ENCODE peak calls at places on chromosomes 3 and 15, in five cellular contexts. M is H7, H is psoas muscle, B is endodermal cell, C is lung. E is an unnamed sample.

GRCh38 chr15:29636140-29636539 is 186.1 kb downstream of the TJP1 start:
- DNase-seq in B (no peak), C (peak), H (no peak), M (no peak), E (no peak)

GRCh38 chr3:38578081-38578475 is 71.4 kb downstream of the SCN5A start:
- DNase-seq in M (no peak), B (peak), C (no peak), H (no peak), E (no peak)

GRCh38 chr3:192408007-192408655 is 319.2 kb downstream of the FGF12 start:
- DNase-seq in H (peak), B (peak), M (peak), C (no peak), E (no peak)

GRCh38 chr15:41544650-41545015 is 576 bp upstream of the RPAP1 start:
- DNase-seq in C (peak), B (no peak), H (peak), M (no peak), E (no peak)

GRCh38 chr15:56877591-56877990 is 40.9 kb upstream of the TCF12 start:
- DNase-seq in B (no peak), H (no peak), M (no peak), C (no peak), E (no peak)

GRCh38 chr15:52247032-52247431 is 48.6 kb downstream of the MYO5C start:
- DNase-seq in C (no peak), B (no peak), M (no peak), H (no peak), E (peak)

GRCh38 chr15:53549697-53550315 is 209.7 kb downstream of the WDR72 start:
- DNase-seq in M (no peak), C (no peak), H (no peak), B (no peak), E (no peak)

GRCh38 chr3:58497074-58497473 is 5.2 kb downstream of the KCTD6 start:
- DNase-seq in H (no peak), B (peak), C (no peak), M (peak), E (peak)

GRCh38 chr15:61660579-61660978 is 399.7 kb downstream of the VPS13C start:
- DNase-seq in H (no peak), C (no peak), B (no peak), M (no peak), E (peak)

GRCh38 chr3:24454862-24455261 is 39.8 kb downstream of the THRB start:
- DNase-seq in B (no peak), H (no peak), M (no peak), C (no peak), E (no peak)

GRCh38 chr15:57892181-57892580 is 173.3 kb downstream of the ALDH1A2 start:
- DNase-seq in B (no peak), M (no peak), H (no peak), C (no peak), E (no peak)

GRCh38 chr3:189685854-189686253 is 54.7 kb downstream of the TP63 start:
- DNase-seq in M (no peak), H (no peak), B (no peak), C (no peak), E (peak)

GRCh38 chr3:18423401-18424212 is 1.5 kb downstream of the SATB1 start:
- DNase-seq in M (peak), B (peak), H (peak), C (no peak), E (no peak)

GRCh38 chr15:89136818-89137772 is 48.8 kb downstream of the ABHD2 start:
- DNase-seq in C (no peak), H (no peak), M (no peak), B (no peak), E (no peak)

GRCh38 chr3:188834349-188834748 is 337.4 kb upstream of the TPRG1 start:
- DNase-seq in M (no peak), H (no peak), C (no peak), B (no peak), E (no peak)

GRCh38 chr15:42854576-42854975 is 66.0 kb downstream of the TTBK2 start:
- DNase-seq in B (no peak), H (no peak), C (no peak), M (no peak), E (no peak)

GRCh38 chr15:56371495-56372147 is 6.4 kb downstream of the TEX9 start:
- DNase-seq in M (no peak), H (no peak), C (no peak), B (no peak), E (no peak)

GRCh38 chr3:12986986-12987385 is 86.2 kb downstream of the IQSEC1 start:
- DNase-seq in M (no peak), B (peak), H (no peak), C (no peak), E (no peak)

GRCh38 chr15:75641176-75641498 is 1.1 kb upstream of the IMP3 start:
- DNase-seq in B (no peak), M (no peak), H (no peak), C (no peak), E (no peak)

GRCh38 chr3:172289583-172289982 is 158.7 kb downstream of the GHSR start:
- DNase-seq in C (no peak), H (no peak), M (peak), B (peak), E (no peak)

GRCh38 chr3:54631507-54632280 is 296.2 kb downstream of the LRTM1 start:
- DNase-seq in B (no peak), C (no peak), H (no peak), M (no peak), E (no peak)

GRCh38 chr3:54632281-54632665 is 295.6 kb downstream of the LRTM1 start:
- DNase-seq in B (no peak), C (no peak), H (no peak), M (no peak), E (no peak)

GRCh38 chr3:54632834-54633233 is 295.0 kb downstream of the LRTM1 start:
- DNase-seq in B (no peak), M (no peak), H (no peak), C (no peak), E (no peak)

GRCh38 chr3:54634122-54634469 is 293.8 kb downstream of the LRTM1 start:
- DNase-seq in M (no peak), C (no peak), H (no peak), B (no peak), E (no peak)

GRCh38 chr3:54633444-54634121 is 294.3 kb downstream of the LRTM1 start:
- DNase-seq in H (no peak), B (no peak), C (no peak), M (no peak), E (no peak)
- H3K4me3 ChIP-seq in H (no peak), B (no peak), C (no peak), M (no peak), E (no peak)

GRCh38 chr15:81297580-81298575 is 26.1 kb downstream of the STARD5 start:
- DNase-seq in H (no peak), C (no peak), M (no peak), B (no peak), E (no peak)
- H3K4me3 ChIP-seq in H (peak), C (no peak), M (no peak), B (no peak), E (no peak)

GRCh38 chr3:115099115-115099884 is 47.8 kb downstream of the ZBTB20 start:
- DNase-seq in M (no peak), C (no peak), B (no peak), H (no peak), E (no peak)
- H3K4me3 ChIP-seq in M (no peak), C (no peak), B (no peak), H (peak), E (peak)

GRCh38 chr15:34984884-34985630 is 3.0 kb downstream of the ZNF770 start:
- DNase-seq in B (no peak), C (peak), H (peak), M (no peak), E (no peak)
- H3K4me3 ChIP-seq in B (peak), C (no peak), H (peak), M (no peak), E (no peak)

GRCh38 chr3:197597335-197597734 is 41.6 kb upstream of the BDH1 start:
- DNase-seq in C (no peak), H (no peak), B (no peak), M (no peak), E (no peak)

GRCh38 chr3:197598404-197598980 is 42.7 kb upstream of the BDH1 start:
- DNase-seq in M (no peak), H (no peak), C (no peak), B (no peak), E (no peak)

GRCh38 chr3:197600796-197601565 is 45.2 kb upstream of the BDH1 start:
- DNase-seq in B (no peak), C (no peak), H (no peak), M (no peak), E (no peak)

GRCh38 chr3:197595470-197596185 is 39.9 kb upstream of the BDH1 start:
- DNase-seq in B (no peak), M (no peak), C (no peak), H (no peak), E (no peak)

DNA sequence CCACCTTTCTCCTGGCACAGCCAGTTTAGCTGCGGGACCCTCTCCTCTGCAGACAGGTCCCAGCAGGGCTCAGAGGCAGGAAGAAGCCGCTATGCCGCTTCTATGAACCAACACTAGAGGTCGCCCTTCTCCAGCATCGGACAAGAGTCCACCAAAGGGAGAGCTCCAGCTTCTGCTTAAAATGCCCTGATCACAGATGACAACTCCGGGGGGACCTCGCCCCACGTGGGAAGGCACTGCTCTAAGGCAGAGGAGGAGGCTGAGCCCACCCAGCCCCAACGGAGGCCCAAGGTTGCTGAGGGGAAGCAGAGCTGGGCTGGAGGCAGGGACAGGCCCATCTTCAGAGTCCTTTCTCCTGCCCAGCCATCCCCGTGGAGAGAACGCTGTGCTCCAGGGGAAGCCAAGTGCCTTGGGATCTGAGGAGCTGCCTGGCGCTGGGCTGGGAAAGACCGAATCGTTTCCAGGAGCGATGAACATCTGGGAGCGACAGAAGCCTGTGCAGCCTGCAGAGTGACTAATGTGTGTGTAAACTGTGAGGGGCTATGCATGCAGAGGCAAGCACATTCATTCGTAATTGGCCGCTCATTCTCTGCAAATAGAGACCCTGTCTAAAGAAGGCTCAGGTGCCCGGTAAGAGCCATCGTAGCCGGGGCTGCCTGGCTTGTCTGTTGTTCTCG is 43.5 kb upstream of the BDH1 start:
- DNase-seq in H (peak), M (peak), C (peak), B (peak), E (peak)
- H3K4me3 ChIP-seq in H (no peak), M (peak), C (no peak), B (no peak), E (peak)

GRCh38 chr3:134625885-134626741 is 24.7 kb downstream of the KY start:
- DNase-seq in H (no peak), B (peak), M (no peak), C (no peak), E (no peak)
- H3K4me3 ChIP-seq in H (no peak), B (no peak), M (no peak), C (no peak), E (no peak)

GRCh38 chr3:149134560-149134959 is 5.1 kb downstream of the HPS3 start:
- DNase-seq in H (no peak), C (no peak), B (no peak), M (no peak), E (peak)

GRCh38 chr3:149128856-149129255 is 582 bp upstream of the HPS3 start:
- DNase-seq in M (no peak), H (no peak), B (no peak), C (no peak), E (no peak)

GRCh38 chr3:149129326-149130123 is at the start of gene HPS3:
- DNase-seq in C (peak), H (peak), M (peak), B (peak), E (peak)

GRCh38 chr3:149131594-149131993 is 2.2 kb downstream of the HPS3 start:
- DNase-seq in B (no peak), H (no peak), M (no peak), C (no peak), E (no peak)
- H3K4me3 ChIP-seq in B (peak), H (no peak), M (no peak), C (no peak), E (no peak)

DNA sequence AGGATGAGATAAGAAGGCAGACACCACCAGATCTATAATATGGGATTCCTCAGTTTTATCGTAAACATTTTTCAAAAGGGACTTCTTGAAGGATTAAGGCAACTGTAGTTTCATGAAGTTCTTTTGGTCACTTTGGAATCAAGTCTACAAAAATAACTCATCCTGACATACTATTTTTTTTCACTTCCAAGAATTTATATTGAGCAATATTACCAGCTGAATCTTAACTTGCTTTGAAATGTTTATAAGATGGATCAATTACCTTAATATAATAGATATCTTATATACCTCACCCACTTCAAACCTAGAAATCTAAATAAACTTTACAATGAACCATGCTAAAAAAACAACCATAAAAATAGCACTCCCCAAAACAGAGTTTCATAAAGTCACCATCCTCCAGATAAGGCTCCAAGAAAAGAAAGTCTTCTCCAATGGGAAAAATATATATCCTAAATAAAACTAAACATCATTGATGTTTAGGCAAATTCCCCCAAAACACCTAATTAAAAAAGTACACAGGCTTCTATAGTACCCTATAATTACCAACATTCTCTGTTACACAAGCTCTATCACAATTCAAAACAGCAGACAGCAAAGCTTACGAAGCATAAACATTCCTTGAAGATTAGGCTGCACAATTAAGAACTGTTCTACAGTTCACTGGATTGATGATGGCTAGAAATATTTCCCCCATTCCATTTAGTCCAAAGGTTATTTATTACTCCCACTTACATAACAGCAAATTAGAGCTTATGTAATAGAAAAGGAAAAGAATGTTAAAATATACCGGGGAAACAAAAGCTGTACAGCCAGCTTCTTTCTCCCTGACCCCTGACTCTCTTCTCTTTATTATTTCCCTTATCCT is 49.6 kb downstream of the UACA start:
- DNase-seq in B (no peak), M (no peak), C (no peak), H (no peak), E (no peak)
- H3K4me3 ChIP-seq in B (no peak), M (no peak), C (no peak), H (peak), E (no peak)

GRCh38 chr15:65839985-65840384 is 29.3 kb upstream of the RAB11A start:
- DNase-seq in M (no peak), H (no peak), C (no peak), B (no peak), E (no peak)

GRCh38 chr15:65839354-65839901 is 29.9 kb upstream of the RAB11A start:
- DNase-seq in H (no peak), M (no peak), C (no peak), B (peak), E (no peak)

GRCh38 chr15:65836665-65837064 is 32.6 kb upstream of the RAB11A start:
- DNase-seq in H (no peak), B (peak), M (peak), C (no peak), E (no peak)

GRCh38 chr15:65837301-65838283 is 31.7 kb upstream of the RAB11A start:
- DNase-seq in C (no peak), B (peak), H (no peak), M (no peak), E (no peak)

GRCh38 chr15:65841121-65841930 is 28.0 kb upstream of the RAB11A start:
- DNase-seq in M (no peak), C (peak), H (peak), B (peak), E (no peak)
- H3K4me3 ChIP-seq in M (no peak), C (no peak), H (no peak), B (no peak), E (no peak)